ENCODE peak calls at places on chromosomes 5 and 9, in four cellular contexts. H is astrocyte, Z is activated B cell treated with CpG ODN at 0.5 μM for 24 hours, Q is mesothelial cell of epicardium. T is an unnamed sample.

GRCh38 chr5:149404746-149405549 is 25.9 kb upstream of the IL17B start:
- DNase-seq in Q (no peak), H (peak; percentile 86), Z (no peak), T (no peak)

GRCh38 chr5:153276151-153276550 is 214.3 kb upstream of the GRIA1 start:
- DNase-seq in H (peak; percentile 16), Q (peak; percentile 69), Z (no peak), T (no peak)

GRCh38 chr5:159403906-159404641 is 73.8 kb upstream of the IL12B start:
- DNase-seq in Z (no peak), Q (no peak), H (peak; percentile 65), T (no peak)

GRCh38 chr5:171601266-171601881 is 181.9 kb downstream of the FGF18 start:
- DNase-seq in H (no peak), Z (no peak), Q (no peak), T (no peak)

GRCh38 chr5:175202461-175203065 is 241.4 kb downstream of the DRD1 start:
- DNase-seq in Z (no peak), Q (peak; percentile 41), H (peak; percentile 79), T (no peak)

GRCh38 chr5:30698217-30698616 is 495.3 kb upstream of the CDH6 start:
- DNase-seq in Q (no peak), Z (no peak), H (no peak), T (no peak)

GRCh38 chr5:135565691-135566421 is 12.9 kb downstream of the CXCL14 start:
- DNase-seq in Z (peak; percentile 42), Q (peak; percentile 77), H (peak; percentile 10), T (peak; percentile 52)

GRCh38 chr5:122906768-122907167 is 61.4 kb downstream of the SNX24 start:
- DNase-seq in Z (no peak), Q (no peak), H (peak; percentile 77), T (no peak)

GRCh38 chr5:133610489-133611356 is 1.6 kb downstream of the FSTL4 start:
- DNase-seq in Q (peak; percentile 61), H (peak; percentile 12), Z (peak; percentile 39), T (no peak)

GRCh38 chr5:5558102-5558501 is 135.6 kb downstream of the ICE1 start:
- DNase-seq in Q (no peak), H (no peak), Z (no peak), T (no peak)

GRCh38 chr9:74718709-74719108 is 169.0 kb downstream of the TRPM6 start:
- DNase-seq in Q (no peak), Z (no peak), H (no peak), T (no peak)
- TF ChIP-seq CTCF in Q (no peak), Z (no peak), H (no peak), T (no peak)

GRCh38 chr5:74183041-74183440 is 457.5 kb downstream of the ENC1 start:
- DNase-seq in Z (no peak), H (no peak), Q (no peak), T (no peak)

GRCh38 chr5:74187757-74188156 is 452.8 kb downstream of the ENC1 start:
- DNase-seq in Z (no peak), Q (no peak), H (no peak), T (no peak)

GRCh38 chr5:74186351-74187315 is 453.9 kb downstream of the ENC1 start:
- DNase-seq in H (peak; percentile 95), Q (no peak), Z (no peak), T (no peak)

GRCh38 chr5:74184649-74185048 is 455.9 kb downstream of the ENC1 start:
- DNase-seq in Z (no peak), H (no peak), Q (no peak), T (no peak)

DNA sequence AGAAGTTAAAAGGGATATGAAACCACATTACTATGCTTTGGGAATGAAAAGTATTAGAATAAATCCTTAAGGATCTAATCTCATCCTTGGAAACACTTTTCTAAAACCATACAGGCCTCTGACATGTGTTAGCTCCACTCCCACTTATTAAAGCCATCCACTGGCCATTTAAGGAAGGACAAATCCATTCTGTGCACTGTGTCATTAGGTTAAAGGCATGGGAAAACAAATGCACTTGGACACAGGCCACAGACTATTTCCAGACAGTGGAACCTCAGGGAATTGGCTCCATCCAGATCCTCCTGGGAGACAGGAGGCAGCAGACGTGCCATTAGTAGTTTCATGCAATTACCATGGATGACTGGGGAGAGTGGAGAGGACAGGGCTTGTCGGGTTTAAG is 454.9 kb downstream of the ENC1 start:
- DNase-seq in Z (no peak), H (peak; percentile 70), Q (no peak), T (no peak)
- TF ChIP-seq CTCF in Z (no peak), H (no peak), Q (no peak), T (peak; percentile 1)

GRCh38 chr5:137822158-137822764 is 45.4 kb upstream of the MYOT start:
- DNase-seq in Z (no peak), Q (peak; percentile 47), H (peak; percentile 23), T (peak; percentile 33)
- TF ChIP-seq CTCF in Z (no peak), Q (no peak), H (peak; percentile 51), T (peak; percentile 70)

DNA sequence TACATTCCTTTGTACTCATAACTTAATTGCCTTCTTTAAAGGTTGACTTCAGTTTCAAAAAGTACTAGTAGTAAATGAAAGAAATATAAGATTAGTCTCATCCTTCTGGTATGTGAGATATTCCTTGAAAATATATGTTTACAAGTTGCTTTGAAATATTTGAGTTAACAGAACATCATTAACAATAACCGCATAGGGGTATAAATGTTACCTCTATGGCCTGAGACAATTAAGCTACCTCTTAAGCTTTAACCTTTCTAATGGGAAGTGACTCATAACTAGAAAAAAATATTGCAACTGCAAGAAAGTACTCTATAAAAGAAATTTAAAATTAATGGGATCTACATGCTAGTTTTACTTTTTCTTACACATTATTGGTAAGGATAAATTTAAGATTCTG is 399.0 kb downstream of the CDH10 start:
- DNase-seq in H (peak; percentile 6), Z (no peak), Q (no peak), T (no peak)
- TF ChIP-seq CTCF in H (no peak), Z (no peak), Q (no peak), T (no peak)

DNA sequence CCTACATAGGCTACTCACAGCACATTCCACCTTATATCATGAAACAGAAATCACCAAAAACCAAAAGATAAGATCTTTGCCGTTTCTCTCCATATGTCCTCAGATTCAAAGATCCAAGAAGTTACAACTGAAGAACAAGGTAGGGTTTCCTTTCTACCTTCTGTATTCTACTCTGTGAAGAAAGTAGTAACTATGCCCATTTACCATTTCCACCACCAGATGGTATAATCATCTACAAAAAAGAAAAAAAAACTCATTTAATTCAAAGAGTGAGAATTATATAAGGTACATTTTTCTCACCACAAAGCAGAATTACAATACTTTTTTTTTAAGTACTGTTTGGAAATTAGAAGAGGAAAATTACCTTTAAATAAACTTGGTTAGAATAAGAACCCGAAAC is 172.6 kb upstream of the PTGER4 start:
- DNase-seq in Z (no peak), Q (no peak), H (no peak), T (no peak)
- TF ChIP-seq CTCF in Z (no peak), Q (no peak), H (no peak), T (no peak)

T was measured in D721Med.